ENCODE peak calls at places on chromosomes 11 and 22, in five cellular contexts. One of them, this sample, is unnamed.

GRCh38 chr11:14644396-14645246 is 1.0 kb downstream of the PDE3B start:
- DNase-seq in AG09319: no peak
- DNase-seq in B cell: no peak
- DNase-seq in OCI-LY7: no peak
- DNase-seq in AG10803: no peak
- DNase-seq in this sample: no peak

GRCh38 chr11:45149483-45150056 is 3.1 kb downstream of the PRDM11 start:
- DNase-seq in AG09319: no peak
- DNase-seq in B cell: no peak
- DNase-seq in OCI-LY7: no peak
- DNase-seq in AG10803: no peak
- DNase-seq in this sample: peak; percentile 57

GRCh38 chr11:106156290-106156937 is 79.0 kb downstream of the AASDHPPT start:
- DNase-seq in AG09319: peak; percentile 58
- DNase-seq in B cell: no peak
- DNase-seq in OCI-LY7: peak; percentile 16
- DNase-seq in AG10803: peak; percentile 77
- DNase-seq in this sample: no peak

GRCh38 chr22:37165940-37166674 is 16.4 kb upstream of the IL2RB start:
- DNase-seq in AG09319: no peak
- DNase-seq in B cell: peak; percentile 21
- DNase-seq in OCI-LY7: no peak
- DNase-seq in AG10803: no peak
- DNase-seq in this sample: no peak

GRCh38 chr11:101617735-101618332 is 34.0 kb upstream of the TRPC6 start:
- DNase-seq in AG09319: no peak
- DNase-seq in B cell: no peak
- DNase-seq in OCI-LY7: no peak
- DNase-seq in AG10803: peak; percentile 9
- DNase-seq in this sample: no peak

GRCh38 chr11:34997872-34998548 is 81.6 kb downstream of the PDHX start:
- DNase-seq in AG09319: no peak
- DNase-seq in B cell: peak; percentile 5
- DNase-seq in OCI-LY7: peak; percentile 34
- DNase-seq in AG10803: peak; percentile 60
- DNase-seq in this sample: no peak

GRCh38 chr11:83195176-83195531 is 1.6 kb downstream of the ANKRD42 start:
- DNase-seq in AG09319: no peak
- DNase-seq in B cell: no peak
- DNase-seq in OCI-LY7: no peak
- DNase-seq in AG10803: no peak
- DNase-seq in this sample: no peak

GRCh38 chr11:57776101-57776511 is 14.5 kb downstream of the CTNND1 start:
- DNase-seq in AG09319: no peak
- DNase-seq in B cell: no peak
- DNase-seq in OCI-LY7: no peak
- DNase-seq in AG10803: peak; percentile 97
- DNase-seq in this sample: no peak

GRCh38 chr11:93740031-93740801 is 1.1 kb downstream of the TAF1D start:
- DNase-seq in AG09319: no peak
- DNase-seq in B cell: no peak
- DNase-seq in OCI-LY7: peak; percentile 62
- DNase-seq in AG10803: peak; percentile 67
- DNase-seq in this sample: no peak

GRCh38 chr11:47359586-47359985 is 7.1 kb upstream of the MYBPC3 start:
- DNase-seq in AG09319: no peak
- DNase-seq in B cell: peak; percentile 19
- DNase-seq in OCI-LY7: no peak
- DNase-seq in AG10803: no peak
- DNase-seq in this sample: no peak

GRCh38 chr11:22472306-22472705 is 134.1 kb downstream of the SLC17A6 start:
- DNase-seq in AG09319: no peak
- DNase-seq in B cell: no peak
- DNase-seq in OCI-LY7: no peak
- DNase-seq in AG10803: no peak
- DNase-seq in this sample: no peak
- TF ChIP-seq CTCF in AG09319: peak; percentile 4
- TF ChIP-seq CTCF in B cell: no peak
- TF ChIP-seq CTCF in OCI-LY7: no peak
- TF ChIP-seq CTCF in AG10803: no peak
- TF ChIP-seq CTCF in this sample: no peak

GRCh38 chr11:91625495-91625894 is 599.1 kb upstream of the FAT3 start:
- DNase-seq in AG09319: no peak
- DNase-seq in B cell: no peak
- DNase-seq in OCI-LY7: no peak
- DNase-seq in AG10803: no peak
- DNase-seq in this sample: no peak
- TF ChIP-seq CTCF in AG09319: no peak
- TF ChIP-seq CTCF in B cell: no peak
- TF ChIP-seq CTCF in OCI-LY7: no peak
- TF ChIP-seq CTCF in AG10803: no peak
- TF ChIP-seq CTCF in this sample: no peak

GRCh38 chr22:49979587-49980264 is 19.2 kb downstream of the PIM3 start:
- DNase-seq in AG09319: no peak
- DNase-seq in B cell: peak; percentile 29
- DNase-seq in OCI-LY7: peak; percentile 62
- DNase-seq in AG10803: peak; percentile 19
- DNase-seq in this sample: no peak
- TF ChIP-seq CTCF in AG09319: peak; percentile 60
- TF ChIP-seq CTCF in B cell: peak; percentile 51
- TF ChIP-seq CTCF in OCI-LY7: peak; percentile 84
- TF ChIP-seq CTCF in AG10803: peak; percentile 56
- TF ChIP-seq CTCF in this sample: peak; percentile 59

GRCh38 chr22:38981005-38981658 is 1.0 kb upstream of the APOBEC3B start:
- DNase-seq in AG09319: no peak
- DNase-seq in B cell: no peak
- DNase-seq in OCI-LY7: peak; percentile 26
- DNase-seq in AG10803: peak; percentile 8
- DNase-seq in this sample: no peak

GRCh38 chr22:38984224-38984623 is 2.1 kb downstream of the APOBEC3B start:
- DNase-seq in AG09319: no peak
- DNase-seq in B cell: no peak
- DNase-seq in OCI-LY7: peak; percentile 50
- DNase-seq in AG10803: no peak
- DNase-seq in this sample: no peak

GRCh38 chr22:38982008-38982927 is at the start of gene APOBEC3B:
- DNase-seq in AG09319: peak; percentile 79
- DNase-seq in B cell: peak; percentile 77
- DNase-seq in OCI-LY7: peak; percentile 47
- DNase-seq in AG10803: peak; percentile 90
- DNase-seq in this sample: peak; percentile 91

GRCh38 chr22:38986629-38987028 is 4.5 kb downstream of the APOBEC3B start:
- DNase-seq in AG09319: no peak
- DNase-seq in B cell: no peak
- DNase-seq in OCI-LY7: no peak
- DNase-seq in AG10803: no peak
- DNase-seq in this sample: no peak

GRCh38 chr22:38981659-38982007 is 514 bp upstream of the APOBEC3B start:
- DNase-seq in AG09319: no peak
- DNase-seq in B cell: no peak
- DNase-seq in OCI-LY7: no peak
- DNase-seq in AG10803: no peak
- DNase-seq in this sample: no peak
- TF ChIP-seq CTCF in AG09319: no peak
- TF ChIP-seq CTCF in B cell: no peak
- TF ChIP-seq CTCF in OCI-LY7: peak; percentile 7
- TF ChIP-seq CTCF in AG10803: no peak
- TF ChIP-seq CTCF in this sample: no peak

GRCh38 chr11:128906185-128907065 is 15.3 kb downstream of the KCNJ5 start:
- DNase-seq in AG09319: no peak
- DNase-seq in B cell: no peak
- DNase-seq in OCI-LY7: no peak
- DNase-seq in AG10803: no peak
- DNase-seq in this sample: no peak
- TF ChIP-seq CTCF in AG09319: no peak
- TF ChIP-seq CTCF in B cell: peak; percentile 9
- TF ChIP-seq CTCF in OCI-LY7: no peak
- TF ChIP-seq CTCF in AG10803: no peak
- TF ChIP-seq CTCF in this sample: no peak

GRCh38 chr11:128450882-128451647 is 136.3 kb downstream of the ETS1 start:
- DNase-seq in AG09319: no peak
- DNase-seq in B cell: no peak
- DNase-seq in OCI-LY7: no peak
- DNase-seq in AG10803: no peak
- DNase-seq in this sample: no peak

GRCh38 chr11:128451651-128452470 is 135.5 kb downstream of the ETS1 start:
- DNase-seq in AG09319: no peak
- DNase-seq in B cell: no peak
- DNase-seq in OCI-LY7: no peak
- DNase-seq in AG10803: peak; percentile 34
- DNase-seq in this sample: peak; percentile 94

GRCh38 chr11:128448981-128449713 is 138.2 kb downstream of the ETS1 start:
- DNase-seq in AG09319: no peak
- DNase-seq in B cell: no peak
- DNase-seq in OCI-LY7: no peak
- DNase-seq in AG10803: no peak
- DNase-seq in this sample: no peak

GRCh38 chr11:128447233-128447632 is 140.1 kb downstream of the ETS1 start:
- DNase-seq in AG09319: no peak
- DNase-seq in B cell: no peak
- DNase-seq in OCI-LY7: no peak
- DNase-seq in AG10803: no peak
- DNase-seq in this sample: no peak

GRCh38 chr11:128448487-128448886 is 138.9 kb downstream of the ETS1 start:
- DNase-seq in AG09319: no peak
- DNase-seq in B cell: no peak
- DNase-seq in OCI-LY7: no peak
- DNase-seq in AG10803: no peak
- DNase-seq in this sample: no peak
- TF ChIP-seq CTCF in AG09319: no peak
- TF ChIP-seq CTCF in B cell: no peak
- TF ChIP-seq CTCF in OCI-LY7: no peak
- TF ChIP-seq CTCF in AG10803: no peak
- TF ChIP-seq CTCF in this sample: no peak

DNA sequence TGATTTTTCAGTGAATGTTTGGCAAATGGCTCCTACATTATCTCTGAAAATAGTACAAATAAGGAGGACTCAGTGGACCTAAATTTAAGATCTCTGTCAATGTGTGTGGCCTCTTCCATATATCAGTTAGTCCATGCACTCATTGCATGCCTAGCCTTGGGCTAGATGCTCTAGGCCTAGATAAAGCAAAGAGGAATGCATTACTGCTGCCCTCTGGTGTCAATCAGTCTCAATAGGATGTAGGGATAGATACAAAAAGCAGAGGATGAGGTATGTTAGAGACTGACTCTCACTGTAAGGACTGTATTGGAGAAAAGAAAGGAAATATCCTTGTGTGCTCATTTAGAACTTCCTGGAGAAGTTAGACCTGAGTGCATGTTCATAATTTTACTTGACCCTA is 42.0 kb downstream of the MS4A2 start:
- DNase-seq in AG09319: no peak
- DNase-seq in B cell: no peak
- DNase-seq in OCI-LY7: peak; percentile 61
- DNase-seq in AG10803: no peak
- DNase-seq in this sample: no peak
- TF ChIP-seq CTCF in AG09319: no peak
- TF ChIP-seq CTCF in B cell: no peak
- TF ChIP-seq CTCF in OCI-LY7: peak; percentile 77
- TF ChIP-seq CTCF in AG10803: peak; percentile 1
- TF ChIP-seq CTCF in this sample: peak; percentile 20

DNA sequence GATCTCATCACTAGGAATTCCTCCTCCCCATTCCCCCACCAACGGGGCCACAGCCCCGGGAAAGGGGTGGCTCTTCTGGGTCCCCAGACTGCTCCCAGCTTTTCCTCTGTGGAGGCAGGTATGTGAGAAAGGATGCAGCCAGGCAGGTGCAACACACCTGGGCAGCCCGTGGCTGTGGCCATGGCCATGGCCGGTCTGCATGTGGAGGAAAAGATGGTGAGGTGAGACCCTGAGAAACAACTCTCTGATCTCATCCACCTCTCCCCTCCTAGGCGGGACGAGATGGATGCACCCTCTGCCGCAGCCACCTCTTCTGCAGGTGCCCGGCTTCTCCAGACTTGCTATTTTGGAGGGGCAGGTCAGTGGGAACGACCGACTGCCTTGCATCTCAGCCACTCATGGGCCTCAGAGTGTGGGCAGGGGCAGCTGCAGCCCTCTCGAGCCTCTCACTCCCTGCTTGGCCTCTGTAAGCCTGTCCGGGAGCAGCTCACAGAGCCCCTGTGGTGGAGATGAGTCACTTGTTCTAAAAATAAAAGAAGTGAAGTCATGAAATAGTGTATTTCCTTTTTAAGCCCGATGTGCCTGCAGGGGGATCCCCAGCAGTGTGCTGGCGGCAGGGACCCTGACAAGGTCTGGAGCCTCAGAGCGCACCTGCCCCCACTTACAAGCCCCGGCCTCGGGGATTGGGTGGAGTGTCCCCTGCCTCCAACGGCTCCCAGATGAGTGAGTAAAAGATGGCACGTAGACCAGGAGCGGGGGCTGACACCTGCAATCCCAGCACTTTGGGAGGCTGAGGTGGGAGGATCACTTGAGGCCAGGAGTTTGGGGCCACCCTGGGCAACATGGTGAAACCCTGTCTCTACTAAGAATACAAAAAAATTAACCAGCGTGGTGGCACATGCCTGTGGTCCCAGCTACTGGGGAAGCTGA is 10.7 kb downstream of the SMIM38 start:
- DNase-seq in AG09319: peak; percentile 19
- DNase-seq in B cell: no peak
- DNase-seq in OCI-LY7: peak; percentile 2
- DNase-seq in AG10803: peak; percentile 69
- DNase-seq in this sample: no peak
- TF ChIP-seq CTCF in AG09319: no peak
- TF ChIP-seq CTCF in B cell: no peak
- TF ChIP-seq CTCF in OCI-LY7: no peak
- TF ChIP-seq CTCF in AG10803: peak; percentile 49
- TF ChIP-seq CTCF in this sample: peak; percentile 45

GRCh38 chr22:41746563-41747400 is 47.5 kb downstream of the MEI1 start:
- DNase-seq in AG09319: peak; percentile 49
- DNase-seq in B cell: peak; percentile 63
- DNase-seq in OCI-LY7: peak; percentile 85
- DNase-seq in AG10803: peak; percentile 84
- DNase-seq in this sample: peak; percentile 87
- TF ChIP-seq CTCF in AG09319: peak; percentile 91
- TF ChIP-seq CTCF in B cell: peak; percentile 40
- TF ChIP-seq CTCF in OCI-LY7: peak; percentile 85
- TF ChIP-seq CTCF in AG10803: peak; percentile 90
- TF ChIP-seq CTCF in this sample: peak; percentile 82

GRCh38 chr11:68825603-68826002 is 16.1 kb downstream of the CPT1A start:
- DNase-seq in AG09319: no peak
- DNase-seq in B cell: peak; percentile 70
- DNase-seq in OCI-LY7: peak; percentile 20
- DNase-seq in AG10803: no peak
- DNase-seq in this sample: no peak
- TF ChIP-seq CTCF in AG09319: no peak
- TF ChIP-seq CTCF in B cell: peak; percentile 17
- TF ChIP-seq CTCF in OCI-LY7: peak; percentile 37
- TF ChIP-seq CTCF in AG10803: no peak
- TF ChIP-seq CTCF in this sample: no peak